ENCODE peak calls at places on chromosomes 4 and X, in nine cellular contexts. One of them, this sample, is unnamed.

GRCh38 chr4:1508161-1509160 is 102.2 kb upstream of the NKX1-1 start:
- DNase-seq in stimulated activated CD8-positive, alpha-beta memory T cell treated with anti-CD3 and anti-CD28 coated beads, Interleukin-15, amount 100 ng/mL, for 1 hour: no peak
- DNase-seq in PC-3: no peak
- DNase-seq in CD8-positive, alpha-beta T cell: no peak
- DNase-seq in CD8-positive, alpha-beta memory T cell: no peak
- DNase-seq in G401: no peak
- DNase-seq in RWPE1: no peak
- DNase-seq in ureter: no peak
- DNase-seq in caudate nucleus: no peak
- DNase-seq in this sample: no peak

GRCh38 chr4:139873111-139873866 is 207.7 kb downstream of the MGST2 start:
- DNase-seq in stimulated activated CD8-positive, alpha-beta memory T cell treated with anti-CD3 and anti-CD28 coated beads, Interleukin-15, amount 100 ng/mL, for 1 hour: no peak
- DNase-seq in PC-3: no peak
- DNase-seq in CD8-positive, alpha-beta T cell: no peak
- DNase-seq in CD8-positive, alpha-beta memory T cell: no peak
- DNase-seq in G401: no peak
- DNase-seq in RWPE1: no peak
- DNase-seq in ureter: no peak
- DNase-seq in caudate nucleus: no peak
- DNase-seq in this sample: no peak

GRCh38 chrX:111244238-111244750 is 26.0 kb downstream of the CAPN6 start:
- DNase-seq in stimulated activated CD8-positive, alpha-beta memory T cell treated with anti-CD3 and anti-CD28 coated beads, Interleukin-15, amount 100 ng/mL, for 1 hour: no peak
- DNase-seq in PC-3: peak
- DNase-seq in CD8-positive, alpha-beta T cell: no peak
- DNase-seq in CD8-positive, alpha-beta memory T cell: no peak
- DNase-seq in G401: peak
- DNase-seq in RWPE1: peak
- DNase-seq in ureter: no peak
- DNase-seq in caudate nucleus: no peak
- DNase-seq in this sample: no peak

GRCh38 chr4:38765391-38765790 is 17.4 kb downstream of the TLR10 start:
- DNase-seq in stimulated activated CD8-positive, alpha-beta memory T cell treated with anti-CD3 and anti-CD28 coated beads, Interleukin-15, amount 100 ng/mL, for 1 hour: no peak
- DNase-seq in PC-3: peak
- DNase-seq in CD8-positive, alpha-beta T cell: no peak
- DNase-seq in CD8-positive, alpha-beta memory T cell: no peak
- DNase-seq in G401: no peak
- DNase-seq in RWPE1: no peak
- DNase-seq in ureter: no peak
- DNase-seq in caudate nucleus: no peak
- DNase-seq in this sample: no peak

GRCh38 chrX:1555370-1555769 is 18.4 kb upstream of the P2RY8 start:
- DNase-seq in stimulated activated CD8-positive, alpha-beta memory T cell treated with anti-CD3 and anti-CD28 coated beads, Interleukin-15, amount 100 ng/mL, for 1 hour: no peak
- DNase-seq in PC-3: no peak
- DNase-seq in CD8-positive, alpha-beta T cell: no peak
- DNase-seq in CD8-positive, alpha-beta memory T cell: no peak
- DNase-seq in G401: no peak
- DNase-seq in RWPE1: no peak
- DNase-seq in ureter: peak
- DNase-seq in caudate nucleus: no peak
- DNase-seq in this sample: no peak

GRCh38 chrX:1380672-1381233 is 11.2 kb downstream of the SLC25A6 start:
- DNase-seq in stimulated activated CD8-positive, alpha-beta memory T cell treated with anti-CD3 and anti-CD28 coated beads, Interleukin-15, amount 100 ng/mL, for 1 hour: no peak
- DNase-seq in PC-3: no peak
- DNase-seq in CD8-positive, alpha-beta T cell: no peak
- DNase-seq in CD8-positive, alpha-beta memory T cell: no peak
- DNase-seq in G401: no peak
- DNase-seq in RWPE1: no peak
- DNase-seq in ureter: no peak
- DNase-seq in caudate nucleus: no peak
- DNase-seq in this sample: no peak

GRCh38 chr4:76212851-76213414 is 691 bp downstream of the SCARB2 start:
- DNase-seq in stimulated activated CD8-positive, alpha-beta memory T cell treated with anti-CD3 and anti-CD28 coated beads, Interleukin-15, amount 100 ng/mL, for 1 hour: no peak
- DNase-seq in PC-3: peak
- DNase-seq in CD8-positive, alpha-beta T cell: peak
- DNase-seq in CD8-positive, alpha-beta memory T cell: peak
- DNase-seq in G401: peak
- DNase-seq in RWPE1: no peak
- DNase-seq in ureter: no peak
- DNase-seq in caudate nucleus: no peak
- DNase-seq in this sample: no peak

GRCh38 chr4:112279882-112280315 is 5.8 kb downstream of the TIFA start:
- DNase-seq in stimulated activated CD8-positive, alpha-beta memory T cell treated with anti-CD3 and anti-CD28 coated beads, Interleukin-15, amount 100 ng/mL, for 1 hour: no peak
- DNase-seq in PC-3: no peak
- DNase-seq in CD8-positive, alpha-beta T cell: no peak
- DNase-seq in CD8-positive, alpha-beta memory T cell: no peak
- DNase-seq in G401: no peak
- DNase-seq in RWPE1: no peak
- DNase-seq in ureter: no peak
- DNase-seq in caudate nucleus: no peak
- DNase-seq in this sample: no peak

GRCh38 chrX:111168314-111168713 is 72.3 kb downstream of the PAK3 start:
- DNase-seq in stimulated activated CD8-positive, alpha-beta memory T cell treated with anti-CD3 and anti-CD28 coated beads, Interleukin-15, amount 100 ng/mL, for 1 hour: no peak
- DNase-seq in PC-3: peak
- DNase-seq in CD8-positive, alpha-beta T cell: no peak
- DNase-seq in CD8-positive, alpha-beta memory T cell: no peak
- DNase-seq in G401: peak
- DNase-seq in RWPE1: no peak
- DNase-seq in ureter: no peak
- DNase-seq in caudate nucleus: no peak
- DNase-seq in this sample: no peak

GRCh38 chr4:108544504-108544903 is 75.9 kb upstream of the RPL34 start:
- DNase-seq in stimulated activated CD8-positive, alpha-beta memory T cell treated with anti-CD3 and anti-CD28 coated beads, Interleukin-15, amount 100 ng/mL, for 1 hour: no peak
- DNase-seq in PC-3: peak
- DNase-seq in CD8-positive, alpha-beta T cell: no peak
- DNase-seq in CD8-positive, alpha-beta memory T cell: no peak
- DNase-seq in G401: no peak
- DNase-seq in RWPE1: peak
- DNase-seq in ureter: no peak
- DNase-seq in caudate nucleus: no peak
- DNase-seq in this sample: no peak

GRCh38 chr4:159278399-159278798 is 175.5 kb downstream of the RAPGEF2 start:
- DNase-seq in stimulated activated CD8-positive, alpha-beta memory T cell treated with anti-CD3 and anti-CD28 coated beads, Interleukin-15, amount 100 ng/mL, for 1 hour: no peak
- DNase-seq in PC-3: no peak
- DNase-seq in CD8-positive, alpha-beta T cell: no peak
- DNase-seq in CD8-positive, alpha-beta memory T cell: no peak
- DNase-seq in G401: no peak
- DNase-seq in RWPE1: no peak
- DNase-seq in ureter: no peak
- DNase-seq in caudate nucleus: no peak
- DNase-seq in this sample: no peak

GRCh38 chr4:100933628-100934027 is 413.7 kb downstream of the PPP3CA start:
- DNase-seq in stimulated activated CD8-positive, alpha-beta memory T cell treated with anti-CD3 and anti-CD28 coated beads, Interleukin-15, amount 100 ng/mL, for 1 hour: no peak
- DNase-seq in PC-3: no peak
- DNase-seq in CD8-positive, alpha-beta T cell: no peak
- DNase-seq in CD8-positive, alpha-beta memory T cell: no peak
- DNase-seq in G401: peak
- DNase-seq in RWPE1: no peak
- DNase-seq in ureter: no peak
- DNase-seq in caudate nucleus: no peak
- DNase-seq in this sample: no peak

GRCh38 chr4:81447551-81448266 is 24.0 kb downstream of the RASGEF1B start:
- DNase-seq in stimulated activated CD8-positive, alpha-beta memory T cell treated with anti-CD3 and anti-CD28 coated beads, Interleukin-15, amount 100 ng/mL, for 1 hour: no peak
- DNase-seq in PC-3: no peak
- DNase-seq in CD8-positive, alpha-beta T cell: no peak
- DNase-seq in CD8-positive, alpha-beta memory T cell: no peak
- DNase-seq in G401: no peak
- DNase-seq in RWPE1: no peak
- DNase-seq in ureter: no peak
- DNase-seq in caudate nucleus: no peak
- DNase-seq in this sample: no peak

GRCh38 chr4:113141901-113142346 is 92.5 kb downstream of the ANK2 start:
- DNase-seq in stimulated activated CD8-positive, alpha-beta memory T cell treated with anti-CD3 and anti-CD28 coated beads, Interleukin-15, amount 100 ng/mL, for 1 hour: no peak
- DNase-seq in PC-3: peak
- DNase-seq in CD8-positive, alpha-beta T cell: no peak
- DNase-seq in CD8-positive, alpha-beta memory T cell: no peak
- DNase-seq in G401: peak
- DNase-seq in RWPE1: no peak
- DNase-seq in ureter: no peak
- DNase-seq in caudate nucleus: no peak
- DNase-seq in this sample: no peak

GRCh38 chr4:53119685-53120084 is 246.2 kb downstream of the SCFD2 start:
- DNase-seq in stimulated activated CD8-positive, alpha-beta memory T cell treated with anti-CD3 and anti-CD28 coated beads, Interleukin-15, amount 100 ng/mL, for 1 hour: no peak
- DNase-seq in PC-3: no peak
- DNase-seq in CD8-positive, alpha-beta T cell: no peak
- DNase-seq in CD8-positive, alpha-beta memory T cell: no peak
- DNase-seq in G401: no peak
- DNase-seq in RWPE1: peak
- DNase-seq in ureter: no peak
- DNase-seq in caudate nucleus: no peak
- DNase-seq in this sample: no peak

GRCh38 chrX:144006811-144007210 is 122.9 kb downstream of the UBE2NL start:
- DNase-seq in stimulated activated CD8-positive, alpha-beta memory T cell treated with anti-CD3 and anti-CD28 coated beads, Interleukin-15, amount 100 ng/mL, for 1 hour: no peak
- DNase-seq in PC-3: peak
- DNase-seq in CD8-positive, alpha-beta T cell: no peak
- DNase-seq in CD8-positive, alpha-beta memory T cell: no peak
- DNase-seq in G401: no peak
- DNase-seq in RWPE1: peak
- DNase-seq in ureter: no peak
- DNase-seq in caudate nucleus: no peak
- DNase-seq in this sample: no peak

GRCh38 chr4:123587983-123588494 is 191.4 kb downstream of the SPRY1 start:
- DNase-seq in stimulated activated CD8-positive, alpha-beta memory T cell treated with anti-CD3 and anti-CD28 coated beads, Interleukin-15, amount 100 ng/mL, for 1 hour: no peak
- DNase-seq in PC-3: peak
- DNase-seq in CD8-positive, alpha-beta T cell: no peak
- DNase-seq in CD8-positive, alpha-beta memory T cell: no peak
- DNase-seq in G401: no peak
- DNase-seq in RWPE1: peak
- DNase-seq in ureter: peak
- DNase-seq in caudate nucleus: no peak
- DNase-seq in this sample: no peak

GRCh38 chrX:74015379-74016019 is 288.5 kb upstream of the ZCCHC13 start:
- DNase-seq in stimulated activated CD8-positive, alpha-beta memory T cell treated with anti-CD3 and anti-CD28 coated beads, Interleukin-15, amount 100 ng/mL, for 1 hour: peak
- DNase-seq in PC-3: peak
- DNase-seq in CD8-positive, alpha-beta T cell: peak
- DNase-seq in CD8-positive, alpha-beta memory T cell: peak
- DNase-seq in G401: peak
- DNase-seq in RWPE1: peak
- DNase-seq in ureter: peak
- DNase-seq in caudate nucleus: peak
- DNase-seq in this sample: peak

GRCh38 chr4:133776961-133777360 is 424.6 kb downstream of the PABPC4L start:
- DNase-seq in stimulated activated CD8-positive, alpha-beta memory T cell treated with anti-CD3 and anti-CD28 coated beads, Interleukin-15, amount 100 ng/mL, for 1 hour: no peak
- DNase-seq in PC-3: no peak
- DNase-seq in CD8-positive, alpha-beta T cell: no peak
- DNase-seq in CD8-positive, alpha-beta memory T cell: no peak
- DNase-seq in G401: no peak
- DNase-seq in RWPE1: no peak
- DNase-seq in ureter: no peak
- DNase-seq in caudate nucleus: no peak
- DNase-seq in this sample: no peak

GRCh38 chr4:147550626-147551250 is 66.5 kb upstream of the TMEM184C start:
- DNase-seq in stimulated activated CD8-positive, alpha-beta memory T cell treated with anti-CD3 and anti-CD28 coated beads, Interleukin-15, amount 100 ng/mL, for 1 hour: no peak
- DNase-seq in PC-3: no peak
- DNase-seq in CD8-positive, alpha-beta T cell: no peak
- DNase-seq in CD8-positive, alpha-beta memory T cell: no peak
- DNase-seq in G401: no peak
- DNase-seq in RWPE1: no peak
- DNase-seq in ureter: no peak
- DNase-seq in caudate nucleus: no peak
- DNase-seq in this sample: no peak

GRCh38 chr4:84916233-84916632 is 50.3 kb downstream of the WDFY3 start:
- DNase-seq in stimulated activated CD8-positive, alpha-beta memory T cell treated with anti-CD3 and anti-CD28 coated beads, Interleukin-15, amount 100 ng/mL, for 1 hour: no peak
- DNase-seq in PC-3: no peak
- DNase-seq in CD8-positive, alpha-beta T cell: no peak
- DNase-seq in CD8-positive, alpha-beta memory T cell: no peak
- DNase-seq in G401: no peak
- DNase-seq in RWPE1: no peak
- DNase-seq in ureter: no peak
- DNase-seq in caudate nucleus: no peak
- DNase-seq in this sample: no peak

GRCh38 chr4:180240670-180241069 is 2002.5 kb upstream of the TENM3 start:
- DNase-seq in stimulated activated CD8-positive, alpha-beta memory T cell treated with anti-CD3 and anti-CD28 coated beads, Interleukin-15, amount 100 ng/mL, for 1 hour: no peak
- DNase-seq in PC-3: no peak
- DNase-seq in CD8-positive, alpha-beta T cell: no peak
- DNase-seq in CD8-positive, alpha-beta memory T cell: no peak
- DNase-seq in G401: no peak
- DNase-seq in RWPE1: no peak
- DNase-seq in ureter: no peak
- DNase-seq in caudate nucleus: no peak
- DNase-seq in this sample: no peak

GRCh38 chr4:158644755-158645154 is 26.9 kb downstream of the C4orf46 start:
- DNase-seq in stimulated activated CD8-positive, alpha-beta memory T cell treated with anti-CD3 and anti-CD28 coated beads, Interleukin-15, amount 100 ng/mL, for 1 hour: no peak
- DNase-seq in PC-3: no peak
- DNase-seq in CD8-positive, alpha-beta T cell: no peak
- DNase-seq in CD8-positive, alpha-beta memory T cell: no peak
- DNase-seq in G401: no peak
- DNase-seq in RWPE1: no peak
- DNase-seq in ureter: no peak
- DNase-seq in caudate nucleus: no peak
- DNase-seq in this sample: no peak

GRCh38 chr4:39942507-39942906 is 35.2 kb downstream of the PDS5A start:
- DNase-seq in stimulated activated CD8-positive, alpha-beta memory T cell treated with anti-CD3 and anti-CD28 coated beads, Interleukin-15, amount 100 ng/mL, for 1 hour: no peak
- DNase-seq in PC-3: no peak
- DNase-seq in CD8-positive, alpha-beta T cell: no peak
- DNase-seq in CD8-positive, alpha-beta memory T cell: no peak
- DNase-seq in G401: no peak
- DNase-seq in RWPE1: no peak
- DNase-seq in ureter: no peak
- DNase-seq in caudate nucleus: no peak
- DNase-seq in this sample: no peak

GRCh38 chr4:158162637-158163036 is 10.2 kb downstream of the GASK1B start:
- DNase-seq in stimulated activated CD8-positive, alpha-beta memory T cell treated with anti-CD3 and anti-CD28 coated beads, Interleukin-15, amount 100 ng/mL, for 1 hour: no peak
- DNase-seq in PC-3: no peak
- DNase-seq in CD8-positive, alpha-beta T cell: no peak
- DNase-seq in CD8-positive, alpha-beta memory T cell: no peak
- DNase-seq in G401: peak
- DNase-seq in RWPE1: no peak
- DNase-seq in ureter: no peak
- DNase-seq in caudate nucleus: no peak
- DNase-seq in this sample: no peak

GRCh38 chrX:21683910-21684309 is 25.8 kb upstream of the KLHL34 start:
- DNase-seq in stimulated activated CD8-positive, alpha-beta memory T cell treated with anti-CD3 and anti-CD28 coated beads, Interleukin-15, amount 100 ng/mL, for 1 hour: no peak
- DNase-seq in PC-3: no peak
- DNase-seq in CD8-positive, alpha-beta T cell: no peak
- DNase-seq in CD8-positive, alpha-beta memory T cell: no peak
- DNase-seq in G401: no peak
- DNase-seq in RWPE1: no peak
- DNase-seq in ureter: no peak
- DNase-seq in caudate nucleus: no peak
- DNase-seq in this sample: no peak

GRCh38 chr4:139171878-139172691 is 4.9 kb downstream of the ELF2 start:
- DNase-seq in stimulated activated CD8-positive, alpha-beta memory T cell treated with anti-CD3 and anti-CD28 coated beads, Interleukin-15, amount 100 ng/mL, for 1 hour: no peak
- DNase-seq in PC-3: peak
- DNase-seq in CD8-positive, alpha-beta T cell: no peak
- DNase-seq in CD8-positive, alpha-beta memory T cell: no peak
- DNase-seq in G401: no peak
- DNase-seq in RWPE1: peak
- DNase-seq in ureter: no peak
- DNase-seq in caudate nucleus: no peak
- DNase-seq in this sample: no peak